ENCODE peak calls at places on chromosomes 4 and X, in nine cellular contexts. K, S, W, V, C, U, Z, P and X are unnamed samples.

GRCh38 chrX:138996268-138996667 is 284.8 kb upstream of the FGF13 start:
- DNase-seq in K (no peak), S (no peak), W (no peak), V (no peak), C (no peak), U (no peak), Z (peak), P (no peak), X (no peak)

GRCh38 chr4:147981305-147981704 is 249.4 kb downstream of the ARHGAP10 start:
- DNase-seq in K (no peak), S (peak), W (no peak), V (no peak), C (no peak), U (peak), Z (no peak), P (no peak), X (no peak)

GRCh38 chr4:140037353-140038030 is 116.5 kb downstream of the MAML3 start:
- DNase-seq in K (no peak), S (peak), W (no peak), V (no peak), C (no peak), U (peak), Z (no peak), P (peak), X (no peak)

GRCh38 chrX:19682712-19683331 is 167.5 kb upstream of the MAP3K15 start:
- DNase-seq in K (peak), S (peak), W (peak), V (no peak), C (peak), U (peak), Z (no peak), P (peak), X (peak)

GRCh38 chr4:85084371-85085170 is 118.1 kb upstream of the WDFY3 start:
- DNase-seq in K (peak), S (peak), W (no peak), V (peak), C (peak), U (peak), Z (peak), P (peak), X (peak)

GRCh38 chrX:11386001-11386523 is 92.8 kb downstream of the AMELX start:
- DNase-seq in K (no peak), S (peak), W (no peak), V (no peak), C (no peak), U (peak), Z (peak), P (peak), X (no peak)

GRCh38 chrX:132958086-132958703 is at the start of gene HS6ST2:
- DNase-seq in K (peak), S (no peak), W (peak), V (peak), C (peak), U (no peak), Z (no peak), P (no peak), X (peak)

GRCh38 chr4:182880387-182881356 is 36.5 kb downstream of the DCTD start:
- DNase-seq in K (no peak), S (no peak), W (no peak), V (no peak), C (no peak), U (no peak), Z (no peak), P (peak), X (no peak)

GRCh38 chrX:47514553-47515235 is 31.7 kb upstream of the ZNF41 start:
- DNase-seq in K (no peak), S (no peak), W (no peak), V (no peak), C (no peak), U (peak), Z (no peak), P (peak), X (no peak)

GRCh38 chr4:1136028-1136427 is 22.7 kb upstream of the RNF212 start:
- DNase-seq in K (no peak), S (no peak), W (no peak), V (peak), C (peak), U (no peak), Z (no peak), P (no peak), X (no peak)

GRCh38 chrX:135543924-135544323 is 23.5 kb downstream of the INTS6L start:
- DNase-seq in K (peak), S (no peak), W (no peak), V (no peak), C (no peak), U (no peak), Z (peak), P (no peak), X (no peak)

GRCh38 chrX:119654112-119654531 is 38.8 kb downstream of the SEPTIN6 start:
- DNase-seq in K (peak), S (no peak), W (peak), V (peak), C (peak), U (peak), Z (no peak), P (no peak), X (peak)

GRCh38 chr4:118799235-118799932 is 36.5 kb downstream of the SEC24D start:
- DNase-seq in K (no peak), S (no peak), W (no peak), V (no peak), C (no peak), U (no peak), Z (no peak), P (no peak), X (no peak)

GRCh38 chr4:153781717-153782416 is 7.0 kb downstream of the SFRP2 start:
- DNase-seq in K (peak), S (peak), W (no peak), V (no peak), C (no peak), U (peak), Z (no peak), P (peak), X (peak)

GRCh38 chr4:124427095-124427767 is 285.3 kb downstream of the ANKRD50 start:
- DNase-seq in K (no peak), S (no peak), W (no peak), V (no peak), C (no peak), U (no peak), Z (no peak), P (peak), X (no peak)

GRCh38 chrX:97330150-97330549 is 446.4 kb downstream of the RPA4 start:
- DNase-seq in K (no peak), S (no peak), W (no peak), V (no peak), C (no peak), U (peak), Z (no peak), P (no peak), X (no peak)

GRCh38 chrX:48829016-48829735 is 2.9 kb downstream of the ERAS start:
- DNase-seq in K (no peak), S (no peak), W (no peak), V (no peak), C (no peak), U (no peak), Z (no peak), P (no peak), X (no peak)

GRCh38 chrX:77510007-77510406 is 62.8 kb downstream of the FGF16 start:
- DNase-seq in K (no peak), S (no peak), W (no peak), V (no peak), C (no peak), U (no peak), Z (no peak), P (peak), X (no peak)

GRCh38 chrX:102959471-102959870 is 22.4 kb downstream of the RAB40AL start:
- DNase-seq in K (no peak), S (no peak), W (no peak), V (no peak), C (no peak), U (peak), Z (no peak), P (peak), X (no peak)

GRCh38 chr4:21949073-21949457 is 493 bp upstream of the KCNIP4 start:
- DNase-seq in K (peak), S (no peak), W (peak), V (no peak), C (peak), U (no peak), Z (no peak), P (no peak), X (no peak)

GRCh38 chr4:74218201-74218600 is 60.3 kb downstream of the MTHFD2L start:
- DNase-seq in K (no peak), S (no peak), W (no peak), V (no peak), C (no peak), U (peak), Z (no peak), P (peak), X (no peak)

GRCh38 chrX:134764202-134764785 is 106.0 kb upstream of the PLAC1 start:
- DNase-seq in K (peak), S (no peak), W (no peak), V (no peak), C (no peak), U (peak), Z (peak), P (peak), X (peak)

GRCh38 chr4:65508169-65508568 is 162.1 kb downstream of the EPHA5 start:
- DNase-seq in K (no peak), S (peak), W (no peak), V (no peak), C (no peak), U (peak), Z (no peak), P (peak), X (no peak)

GRCh38 chr4:87933337-87933736 is 42.2 kb upstream of the SPP1 start:
- DNase-seq in K (peak), S (no peak), W (no peak), V (no peak), C (no peak), U (no peak), Z (no peak), P (no peak), X (no peak)

GRCh38 chr4:88880001-88880400 is 177.0 kb downstream of the FAM13A start:
- DNase-seq in K (no peak), S (no peak), W (no peak), V (no peak), C (no peak), U (peak), Z (no peak), P (no peak), X (no peak)

GRCh38 chr4:8891255-8891645 is 19.6 kb upstream of the HMX1 start:
- DNase-seq in K (no peak), S (no peak), W (no peak), V (no peak), C (no peak), U (no peak), Z (no peak), P (no peak), X (peak)

GRCh38 chr4:40055379-40055872 is 1.2 kb upstream of the N4BP2 start:
- DNase-seq in K (no peak), S (no peak), W (no peak), V (no peak), C (peak), U (peak), Z (peak), P (no peak), X (no peak)

GRCh38 chr4:6271701-6272465 is 2.2 kb downstream of the WFS1 start:
- DNase-seq in K (no peak), S (no peak), W (peak), V (peak), C (no peak), U (no peak), Z (no peak), P (peak), X (no peak)

GRCh38 chr4:256492-256891 is 48.8 kb downstream of the ZNF732 start:
- DNase-seq in K (peak), S (no peak), W (no peak), V (no peak), C (no peak), U (no peak), Z (no peak), P (no peak), X (no peak)

GRCh38 chrX:48592971-48593370 is 4.3 kb upstream of the WDR13 start:
- DNase-seq in K (no peak), S (no peak), W (no peak), V (no peak), C (no peak), U (no peak), Z (no peak), P (no peak), X (no peak)

GRCh38 chr4:42397635-42398447 is 553 bp downstream of the SHISA3 start:
- DNase-seq in K (peak), S (no peak), W (no peak), V (no peak), C (peak), U (no peak), Z (no peak), P (peak), X (peak)

GRCh38 chr4:15809473-15809872 is 31.3 kb downstream of the CD38 start:
- DNase-seq in K (no peak), S (no peak), W (no peak), V (no peak), C (no peak), U (no peak), Z (no peak), P (no peak), X (no peak)

GRCh38 chr4:15809058-15809457 is 30.9 kb downstream of the CD38 start:
- DNase-seq in K (no peak), S (no peak), W (no peak), V (no peak), C (no peak), U (no peak), Z (no peak), P (no peak), X (no peak)

GRCh38 chr4:15811703-15812325 is 33.7 kb downstream of the CD38 start:
- DNase-seq in K (peak), S (no peak), W (no peak), V (no peak), C (no peak), U (no peak), Z (no peak), P (peak), X (no peak)

GRCh38 chr4:15805583-15806517 is 27.7 kb downstream of the CD38 start:
- DNase-seq in K (peak), S (peak), W (no peak), V (no peak), C (peak), U (peak), Z (peak), P (peak), X (peak)
- H3K4me3 ChIP-seq in K (no peak), S (no peak), W (no peak), V (no peak), C (no peak), U (no peak), Z (no peak), P (peak), X (no peak)

DNA sequence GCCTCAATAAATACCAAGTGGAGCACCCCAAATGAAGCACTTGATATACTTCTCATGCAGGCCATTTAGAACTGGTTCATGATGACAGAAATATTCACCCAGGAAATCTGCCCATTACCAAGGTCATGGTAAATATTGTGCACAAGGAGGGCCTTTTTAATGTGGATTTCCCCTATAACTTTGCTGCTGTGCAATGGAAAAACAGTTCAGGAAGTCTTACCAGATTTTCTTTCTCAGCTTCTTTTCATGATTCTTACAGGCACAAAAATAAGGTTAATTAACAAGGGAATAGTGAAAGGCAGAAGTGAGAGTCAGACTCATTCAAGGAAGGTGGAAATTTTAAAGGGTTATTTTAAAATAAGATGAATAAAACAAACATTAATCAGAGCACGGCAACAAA is 904.3 kb upstream of the GRIA3 start:
- DNase-seq in K (no peak), S (no peak), W (no peak), V (no peak), C (no peak), U (no peak), Z (no peak), P (no peak), X (no peak)
- H3K4me3 ChIP-seq in K (no peak), S (no peak), W (no peak), V (no peak), C (no peak), U (no peak), Z (no peak), P (no peak), X (no peak)

GRCh38 chr4:133565379-133565778 is 416.3 kb downstream of the PCDH10 start:
- DNase-seq in K (no peak), S (no peak), W (no peak), V (no peak), C (no peak), U (peak), Z (no peak), P (peak), X (no peak)
- H3K4me3 ChIP-seq in K (no peak), S (no peak), W (no peak), V (no peak), C (no peak), U (no peak), Z (no peak), P (no peak), X (no peak)

GRCh38 chrX:131746491-131746968 is 202.7 kb downstream of the OR13H1 start:
- DNase-seq in K (no peak), S (no peak), W (peak), V (no peak), C (no peak), U (no peak), Z (peak), P (peak), X (peak)
- H3K4me3 ChIP-seq in K (no peak), S (peak), W (peak), V (no peak), C (no peak), U (no peak), Z (no peak), P (peak), X (no peak)

GRCh38 chrX:5971300-5971699 is 257.4 kb downstream of the NLGN4X start:
- DNase-seq in K (no peak), S (no peak), W (no peak), V (no peak), C (no peak), U (no peak), Z (no peak), P (no peak), X (no peak)
- H3K4me3 ChIP-seq in K (no peak), S (no peak), W (no peak), V (no peak), C (no peak), U (no peak), Z (no peak), P (no peak), X (no peak)

GRCh38 chrX:66632473-66632872 is 6.4 kb downstream of the EDA2R start:
- DNase-seq in K (no peak), S (no peak), W (no peak), V (no peak), C (no peak), U (no peak), Z (no peak), P (no peak), X (no peak)

GRCh38 chrX:66632986-66633385 is 5.9 kb downstream of the EDA2R start:
- DNase-seq in K (no peak), S (no peak), W (no peak), V (no peak), C (no peak), U (peak), Z (no peak), P (no peak), X (no peak)

GRCh38 chrX:66635360-66635759 is 3.5 kb downstream of the EDA2R start:
- DNase-seq in K (no peak), S (peak), W (no peak), V (no peak), C (no peak), U (peak), Z (no peak), P (no peak), X (no peak)

GRCh38 chrX:66634272-66634671 is 4.6 kb downstream of the EDA2R start:
- DNase-seq in K (no peak), S (no peak), W (no peak), V (no peak), C (no peak), U (peak), Z (no peak), P (no peak), X (no peak)

GRCh38 chrX:66633541-66633940 is 5.3 kb downstream of the EDA2R start:
- DNase-seq in K (no peak), S (peak), W (no peak), V (no peak), C (no peak), U (peak), Z (no peak), P (no peak), X (no peak)
- H3K4me3 ChIP-seq in K (no peak), S (no peak), W (no peak), V (no peak), C (no peak), U (no peak), Z (no peak), P (no peak), X (no peak)

GRCh38 chr4:133151301-133151680 is 2.2 kb downstream of the PCDH10 start:
- DNase-seq in K (peak), S (no peak), W (peak), V (no peak), C (peak), U (peak), Z (no peak), P (no peak), X (peak)
- H3K4me3 ChIP-seq in K (peak), S (no peak), W (peak), V (no peak), C (peak), U (peak), Z (peak), P (no peak), X (peak)

GRCh38 chrX:40647307-40648197 is at the start of gene CXorf38:
- DNase-seq in K (peak), S (peak), W (peak), V (peak), C (peak), U (peak), Z (peak), P (peak), X (peak)

GRCh38 chrX:40646489-40647306 is 663 bp downstream of the CXorf38 start:
- DNase-seq in K (peak), S (no peak), W (peak), V (peak), C (peak), U (peak), Z (peak), P (peak), X (peak)

GRCh38 chrX:40644821-40645358 is 2.5 kb downstream of the CXorf38 start:
- DNase-seq in K (no peak), S (peak), W (peak), V (peak), C (no peak), U (peak), Z (peak), P (peak), X (no peak)

GRCh38 chrX:40644175-40644574 is 3.2 kb downstream of the CXorf38 start:
- DNase-seq in K (no peak), S (no peak), W (no peak), V (no peak), C (no peak), U (peak), Z (peak), P (no peak), X (no peak)
- H3K4me3 ChIP-seq in K (no peak), S (no peak), W (peak), V (no peak), C (no peak), U (peak), Z (peak), P (peak), X (no peak)